ENCODE peak calls at places on chromosomes 16 and 17, in ten cellular contexts. O, E, A, G, Q, P, F, L, H and K are unnamed samples.

GRCh38 chr16:67406628-67407027 is 9.6 kb downstream of the ZDHHC1 start:
- DNase-seq in F (no peak), Q (no peak), H (no peak), E (no peak), L (no peak), G (peak), A (no peak), P (no peak), O (no peak), K (no peak)

GRCh38 chr17:40373324-40373723 is 8.8 kb upstream of the GJD3 start:
- DNase-seq in F (no peak), L (no peak), Q (no peak), A (no peak), O (no peak), G (no peak), H (no peak), E (no peak), P (peak), K (no peak)

GRCh38 chr16:15671530-15672117 is 21.6 kb downstream of the NDE1 start:
- DNase-seq in P (no peak), F (no peak), L (no peak), O (no peak), E (no peak), Q (no peak), H (no peak), A (no peak), G (no peak), K (no peak)

GRCh38 chr16:84585886-84586285 is 32.0 kb downstream of the COTL1 start:
- DNase-seq in A (no peak), O (no peak), H (no peak), F (no peak), L (no peak), E (no peak), P (peak), G (peak), Q (no peak), K (peak)

GRCh38 chr17:81179861-81180260 is 13.8 kb upstream of the AATK start:
- DNase-seq in O (no peak), Q (no peak), F (no peak), H (no peak), E (no peak), G (no peak), A (no peak), P (no peak), L (no peak), K (no peak)

GRCh38 chr17:59845595-59846390 is 47.0 kb downstream of the TUBD1 start:
- DNase-seq in H (peak), G (peak), E (no peak), L (no peak), Q (no peak), A (no peak), F (no peak), O (no peak), P (no peak), K (no peak)

GRCh38 chr16:73215482-73216377 is 167.8 kb upstream of the ZFHX3 start:
- DNase-seq in Q (no peak), F (no peak), G (no peak), P (no peak), L (no peak), O (no peak), E (no peak), A (no peak), H (no peak), K (no peak)

GRCh38 chr16:50571786-50572185 is 23.6 kb downstream of the NKD1 start:
- DNase-seq in O (no peak), H (no peak), Q (no peak), P (no peak), L (no peak), F (no peak), G (no peak), A (no peak), E (no peak), K (no peak)

GRCh38 chr17:72386619-72387237 is 265.9 kb downstream of the SOX9 start:
- DNase-seq in E (no peak), O (no peak), L (no peak), A (no peak), F (peak), P (no peak), G (no peak), Q (no peak), H (no peak), K (no peak)

GRCh38 chr17:46770818-46771600 is 47.5 kb downstream of the WNT3 start:
- DNase-seq in P (peak), F (peak), L (peak), E (no peak), A (peak), O (no peak), H (no peak), Q (no peak), G (peak), K (peak)

GRCh38 chr16:48081656-48082055 is 74.1 kb downstream of the ABCC12 start:
- DNase-seq in Q (no peak), H (no peak), A (no peak), O (no peak), F (no peak), E (no peak), G (no peak), L (no peak), P (no peak), K (no peak)

GRCh38 chr17:14428640-14429029 is 127.8 kb downstream of the HS3ST3B1 start:
- DNase-seq in F (no peak), G (no peak), L (peak), O (no peak), H (no peak), P (no peak), E (no peak), Q (no peak), A (peak), K (peak)

GRCh38 chr17:76261421-76262215 is 3.5 kb upstream of the UBALD2 start:
- DNase-seq in G (no peak), O (no peak), H (peak), Q (no peak), F (no peak), L (no peak), A (peak), P (peak), E (no peak), K (peak)